ENCODE peak calls at places on chromosome 1, in six cellular contexts. V, A, D, E, Y and N are unnamed samples.

GRCh38 chr1:1141244-1141910 is 25.5 kb upstream of the C1orf159 start:
- DNase-seq in V (no peak), A (no peak), D (no peak), E (no peak), Y (no peak), N (no peak)

GRCh38 chr1:239456788-239457187 is 70.4 kb downstream of the CHRM3 start:
- DNase-seq in V (no peak), A (no peak), D (no peak), E (no peak), Y (no peak), N (no peak)

GRCh38 chr1:60101516-60101915 is 27.9 kb upstream of the C1orf87 start:
- DNase-seq in V (no peak), A (no peak), D (no peak), E (no peak), Y (no peak), N (no peak)

GRCh38 chr1:211737115-211738035 is 62.0 kb upstream of the NEK2 start:
- DNase-seq in V (no peak), A (no peak), D (no peak), E (no peak), Y (no peak), N (no peak)

GRCh38 chr1:106978477-106979322 is 77.8 kb upstream of the PRMT6 start:
- DNase-seq in V (no peak), A (no peak), D (peak; percentile 37), E (no peak), Y (no peak), N (no peak)

GRCh38 chr1:223521150-223521549 is 127.9 kb downstream of the CCDC185 start:
- DNase-seq in V (no peak), A (no peak), D (no peak), E (no peak), Y (no peak), N (no peak)

GRCh38 chr1:7346600-7347570 is 424.2 kb upstream of the VAMP3 start:
- DNase-seq in V (no peak), A (no peak), D (no peak), E (no peak), Y (no peak), N (no peak)

GRCh38 chr1:232891116-232891515 is 59.3 kb upstream of the NTPCR start:
- DNase-seq in V (no peak), A (no peak), D (peak; percentile 94), E (no peak), Y (no peak), N (no peak)

GRCh38 chr1:205449750-205450443 is 5.9 kb downstream of the BLACAT1 start:
- DNase-seq in V (no peak), A (no peak), D (peak; percentile 6), E (no peak), Y (no peak), N (peak; percentile 77)

GRCh38 chr1:16124377-16125087 is 31.3 kb downstream of the EPHA2 start:
- DNase-seq in V (peak; percentile 46), A (no peak), D (no peak), E (no peak), Y (peak; percentile 39), N (no peak)

GRCh38 chr1:237737448-237737847 is 153.3 kb downstream of the ZP4 start:
- DNase-seq in V (no peak), A (no peak), D (no peak), E (no peak), Y (no peak), N (no peak)

GRCh38 chr1:210908257-210908656 is 225.7 kb downstream of the KCNH1 start:
- DNase-seq in V (no peak), A (no peak), D (no peak), E (no peak), Y (no peak), N (no peak)

GRCh38 chr1:35499652-35500176 is 57.5 kb downstream of the KIAA0319L start:
- DNase-seq in V (no peak), A (no peak), D (no peak), E (no peak), Y (no peak), N (no peak)

GRCh38 chr1:76872944-76873343 is 5.7 kb downstream of the ST6GALNAC5 start:
- DNase-seq in V (no peak), A (no peak), D (no peak), E (no peak), Y (no peak), N (no peak)

GRCh38 chr1:8903908-8904650 is 25.6 kb upstream of the ENO1 start:
- DNase-seq in V (no peak), A (no peak), D (peak; percentile 98), E (peak; percentile 46), Y (no peak), N (no peak)

GRCh38 chr1:243946946-243947345 is 96.9 kb upstream of the AKT3 start:
- DNase-seq in V (no peak), A (no peak), D (no peak), E (no peak), Y (no peak), N (no peak)

GRCh38 chr1:211583011-211583995 is 4.3 kb upstream of the SLC30A1 start:
- DNase-seq in V (no peak), A (no peak), D (no peak), E (no peak), Y (no peak), N (no peak)

GRCh38 chr1:240350910-240351331 is 259.2 kb downstream of the FMN2 start:
- DNase-seq in V (no peak), A (no peak), D (peak; percentile 88), E (no peak), Y (no peak), N (no peak)

GRCh38 chr1:89873250-89873649 is 52.4 kb downstream of the LRRC8D start:
- DNase-seq in V (no peak), A (no peak), D (no peak), E (no peak), Y (no peak), N (no peak)

GRCh38 chr1:216314369-216315095 is 108.7 kb downstream of the USH2A start:
- DNase-seq in V (no peak), A (no peak), D (no peak), E (no peak), Y (no peak), N (no peak)

GRCh38 chr1:225580180-225581099 is 72.5 kb downstream of the ENAH start:
- DNase-seq in V (no peak), A (no peak), D (no peak), E (no peak), Y (no peak), N (peak; percentile 4)

GRCh38 chr1:3456449-3456963 is 2.0 kb downstream of the ARHGEF16 start:
- DNase-seq in V (peak; percentile 44), A (no peak), D (no peak), E (no peak), Y (peak; percentile 3), N (no peak)

GRCh38 chr1:150507912-150508864 is at the start of gene ECM1:
- DNase-seq in V (no peak), A (no peak), D (peak; percentile 79), E (no peak), Y (peak; percentile 62), N (no peak)

GRCh38 chr1:180117764-180118116 is 36.9 kb upstream of the QSOX1 start:
- DNase-seq in V (no peak), A (no peak), D (peak; percentile 83), E (no peak), Y (no peak), N (no peak)

GRCh38 chr1:35243681-35244080 is 24.8 kb upstream of the ZMYM4 start:
- DNase-seq in V (no peak), A (no peak), D (no peak), E (no peak), Y (no peak), N (no peak)

GRCh38 chr1:10736623-10737267 is 59.7 kb downstream of the CASZ1 start:
- DNase-seq in V (no peak), A (no peak), D (no peak), E (no peak), Y (no peak), N (no peak)

GRCh38 chr1:145889722-145890121 is 4.1 kb upstream of the ANKRD35 start:
- DNase-seq in V (no peak), A (no peak), D (no peak), E (no peak), Y (no peak), N (no peak)

GRCh38 chr1:162070094-162070748 is 730 bp downstream of the NOS1AP start:
- DNase-seq in V (no peak), A (no peak), D (no peak), E (no peak), Y (peak; percentile 54), N (no peak)

GRCh38 chr1:26761217-26761616 is 26.5 kb upstream of the PIGV start:
- DNase-seq in V (no peak), A (no peak), D (no peak), E (no peak), Y (no peak), N (no peak)
- TF ChIP-seq CTCF in V (no peak), A (peak; percentile 34), D (no peak), E (no peak), Y (no peak), N (no peak)

GRCh38 chr1:181504294-181505115 is 21.2 kb downstream of the CACNA1E start:
- DNase-seq in V (no peak), A (peak; percentile 16), D (peak; percentile 11), E (no peak), Y (no peak), N (peak; percentile 35)
- TF ChIP-seq CTCF in V (no peak), A (peak; percentile 56), D (peak; percentile 20), E (no peak), Y (no peak), N (peak; percentile 54)

DNA sequence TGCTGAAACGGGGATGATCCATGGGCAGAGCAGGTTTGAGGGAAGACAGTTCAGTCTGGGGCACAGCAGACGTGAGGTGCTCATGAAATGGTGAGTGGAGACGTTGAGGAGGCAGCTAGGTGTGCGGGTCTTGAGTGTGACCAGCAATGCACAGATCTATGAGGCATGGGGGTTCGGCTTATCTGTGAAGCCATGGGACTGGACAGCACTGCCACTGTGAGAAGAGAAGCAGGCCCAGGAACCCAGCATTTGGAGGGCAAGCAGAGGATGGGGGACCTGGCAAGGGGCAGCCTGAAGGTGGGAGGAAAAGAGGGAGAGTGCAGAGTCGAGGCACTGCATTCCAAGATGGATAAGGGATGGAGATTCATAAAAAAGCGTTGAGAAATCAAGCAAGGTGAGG is 8.0 kb downstream of the CSF1 start:
- DNase-seq in V (no peak), A (no peak), D (no peak), E (no peak), Y (no peak), N (no peak)
- TF ChIP-seq CTCF in V (no peak), A (no peak), D (no peak), E (no peak), Y (no peak), N (no peak)

DNA sequence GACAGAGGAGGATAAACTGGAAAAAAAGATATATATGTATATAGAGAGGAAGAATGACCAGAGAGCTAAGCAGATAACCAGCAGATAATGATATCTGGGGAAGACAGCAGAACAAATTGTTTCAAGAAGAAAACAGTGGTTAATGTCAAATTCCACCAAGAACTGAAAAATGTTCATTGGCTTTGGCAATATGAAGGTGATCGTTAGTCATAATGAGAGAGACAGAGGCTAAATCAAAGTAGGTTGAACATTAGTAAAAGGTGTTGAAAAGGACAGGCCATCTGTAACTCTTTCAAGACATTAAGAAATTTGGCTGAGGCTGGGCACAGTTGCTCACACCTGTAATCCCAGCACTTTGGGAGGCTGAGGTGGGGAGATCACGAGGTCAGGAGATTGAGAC is 25.3 kb upstream of the CR2 start:
- DNase-seq in V (no peak), A (no peak), D (no peak), E (no peak), Y (no peak), N (no peak)
- TF ChIP-seq CTCF in V (no peak), A (no peak), D (no peak), E (no peak), Y (no peak), N (no peak)

GRCh38 chr1:22751124-22751531 is 40.5 kb downstream of the EPHB2 start:
- DNase-seq in V (no peak), A (no peak), D (no peak), E (no peak), Y (no peak), N (no peak)
- TF ChIP-seq CTCF in V (no peak), A (no peak), D (no peak), E (no peak), Y (no peak), N (no peak)